ENCODE peak calls at places on chromosome 10, in five cellular contexts. M, X, Z, A and B are unnamed samples.

GRCh38 chr10:5502903-5503835 is 3.8 kb upstream of the CALML5 start:
- DNase-seq in M (no peak), X (no peak), Z (no peak), A (peak), B (no peak)

GRCh38 chr10:1968257-1969025 is 231.1 kb upstream of the ADARB2 start:
- DNase-seq in M (no peak), X (no peak), Z (no peak), A (no peak), B (no peak)

GRCh38 chr10:14604181-14605142 is 170.2 kb downstream of the FAM107B start:
- DNase-seq in M (peak), X (peak), Z (peak), A (peak), B (peak)

GRCh38 chr10:49153971-49154370 is 20.1 kb upstream of the FAM170B start:
- DNase-seq in M (no peak), X (peak), Z (peak), A (no peak), B (peak)

GRCh38 chr10:69051303-69051702 is 36.6 kb upstream of the SRGN start:
- DNase-seq in M (peak), X (peak), Z (peak), A (peak), B (peak)

GRCh38 chr10:35463878-35464277 is 127.6 kb downstream of the CCNY start:
- DNase-seq in M (no peak), X (no peak), Z (no peak), A (no peak), B (no peak)

GRCh38 chr10:116719712-116720111 is 22.7 kb downstream of the HSPA12A start:
- DNase-seq in M (no peak), X (no peak), Z (no peak), A (no peak), B (no peak)

GRCh38 chr10:124632064-124632531 is 112.1 kb downstream of the FAM53B start:
- DNase-seq in M (no peak), X (peak), Z (no peak), A (no peak), B (peak)

GRCh38 chr10:112835933-112836564 is 114.0 kb upstream of the TCF7L2 start:
- DNase-seq in M (peak), X (no peak), Z (no peak), A (peak), B (peak)

GRCh38 chr10:48439581-48440041 is 133.1 kb downstream of the MAPK8 start:
- DNase-seq in M (no peak), X (peak), Z (peak), A (no peak), B (no peak)

GRCh38 chr10:52424343-52424742 is 110.3 kb downstream of the DKK1 start:
- DNase-seq in M (no peak), X (no peak), Z (peak), A (no peak), B (peak)

GRCh38 chr10:3666525-3667302 is 118.3 kb downstream of the KLF6 start:
- DNase-seq in M (peak), X (no peak), Z (no peak), A (no peak), B (no peak)

GRCh38 chr10:84337199-84337598 is 8.8 kb downstream of the CCSER2 start:
- DNase-seq in M (no peak), X (no peak), Z (peak), A (no peak), B (peak)

GRCh38 chr10:27360581-27361172 is 120.1 kb upstream of the ACBD5 start:
- DNase-seq in M (peak), X (peak), Z (peak), A (peak), B (peak)

GRCh38 chr10:33421789-33422188 is 87.3 kb upstream of the NRP1 start:
- DNase-seq in M (peak), X (peak), Z (peak), A (peak), B (peak)

GRCh38 chr10:132711618-132712051 is 74.3 kb downstream of the NKX6-2 start:
- DNase-seq in M (no peak), X (no peak), Z (no peak), A (peak), B (no peak)

GRCh38 chr10:3067045-3067858 is at the start of gene PFKP:
- DNase-seq in M (no peak), X (no peak), Z (no peak), A (peak), B (no peak)

GRCh38 chr10:17756557-17757208 is 4.7 kb downstream of the TMEM236 start:
- DNase-seq in M (no peak), X (no peak), Z (peak), A (no peak), B (peak)

GRCh38 chr10:15141136-15142067 is 27.1 kb downstream of the NMT2 start:
- DNase-seq in M (no peak), X (peak), Z (no peak), A (no peak), B (peak)

GRCh38 chr10:75469018-75469616 is 37.7 kb downstream of the LRMDA start:
- DNase-seq in M (peak), X (peak), Z (peak), A (peak), B (peak)

GRCh38 chr10:133335238-133336122 is 1.2 kb downstream of the CALY start:
- DNase-seq in M (no peak), X (peak), Z (peak), A (no peak), B (peak)

GRCh38 chr10:92702301-92702916 is 12.7 kb downstream of the HHEX start:
- DNase-seq in M (no peak), X (no peak), Z (no peak), A (no peak), B (no peak)

GRCh38 chr10:75102830-75103673 is 8.4 kb upstream of the SAMD8 start:
- DNase-seq in M (no peak), X (no peak), Z (no peak), A (peak), B (no peak)

GRCh38 chr10:88233870-88234269 is 349.2 kb downstream of the RNLS start:
- DNase-seq in M (no peak), X (no peak), Z (no peak), A (no peak), B (no peak)

GRCh38 chr10:130242483-130242882 is 106.3 kb downstream of the GLRX3 start:
- DNase-seq in M (no peak), X (no peak), Z (no peak), A (no peak), B (no peak)

GRCh38 chr10:70054902-70055301 is 2.3 kb downstream of the MACROH2A2 start:
- DNase-seq in M (no peak), X (no peak), Z (no peak), A (no peak), B (no peak)

GRCh38 chr10:28681345-28681763 is 4.0 kb downstream of the BAMBI start:
- DNase-seq in M (peak), X (peak), Z (no peak), A (no peak), B (no peak)

GRCh38 chr10:50362547-50363125 is 111.3 kb upstream of the ASAH2 start:
- DNase-seq in M (no peak), X (no peak), Z (peak), A (no peak), B (peak)

GRCh38 chr10:29204119-29204518 is 84.8 kb upstream of the LYZL1 start:
- DNase-seq in M (no peak), X (no peak), Z (no peak), A (no peak), B (no peak)

GRCh38 chr10:3955493-3955892 is 170.5 kb upstream of the KLF6 start:
- DNase-seq in M (no peak), X (peak), Z (peak), A (no peak), B (no peak)

GRCh38 chr10:47244560-47245500 is 55.2 kb upstream of the GDF10 start:
- DNase-seq in M (peak), X (no peak), Z (no peak), A (peak), B (no peak)

GRCh38 chr10:70664702-70665195 is 7.6 kb upstream of the ADAMTS14 start:
- DNase-seq in M (no peak), X (peak), Z (peak), A (peak), B (peak)

GRCh38 chr10:128727114-128727513 is 600.9 kb upstream of the MKI67 start:
- DNase-seq in M (no peak), X (no peak), Z (no peak), A (no peak), B (no peak)

GRCh38 chr10:34766811-34767516 is 48.1 kb downstream of the PARD3 start:
- DNase-seq in M (no peak), X (no peak), Z (no peak), A (no peak), B (no peak)

GRCh38 chr10:86403183-86403797 is 36.7 kb upstream of the GRID1 start:
- DNase-seq in M (no peak), X (no peak), Z (no peak), A (no peak), B (no peak)

GRCh38 chr10:86401588-86402282 is 35.1 kb upstream of the GRID1 start:
- DNase-seq in M (no peak), X (no peak), Z (no peak), A (no peak), B (no peak)

GRCh38 chr10:86399879-86400704 is 33.5 kb upstream of the GRID1 start:
- DNase-seq in M (peak), X (peak), Z (peak), A (peak), B (peak)

GRCh38 chr10:86400705-86401587 is 34.4 kb upstream of the GRID1 start:
- DNase-seq in M (peak), X (peak), Z (no peak), A (peak), B (no peak)

DNA sequence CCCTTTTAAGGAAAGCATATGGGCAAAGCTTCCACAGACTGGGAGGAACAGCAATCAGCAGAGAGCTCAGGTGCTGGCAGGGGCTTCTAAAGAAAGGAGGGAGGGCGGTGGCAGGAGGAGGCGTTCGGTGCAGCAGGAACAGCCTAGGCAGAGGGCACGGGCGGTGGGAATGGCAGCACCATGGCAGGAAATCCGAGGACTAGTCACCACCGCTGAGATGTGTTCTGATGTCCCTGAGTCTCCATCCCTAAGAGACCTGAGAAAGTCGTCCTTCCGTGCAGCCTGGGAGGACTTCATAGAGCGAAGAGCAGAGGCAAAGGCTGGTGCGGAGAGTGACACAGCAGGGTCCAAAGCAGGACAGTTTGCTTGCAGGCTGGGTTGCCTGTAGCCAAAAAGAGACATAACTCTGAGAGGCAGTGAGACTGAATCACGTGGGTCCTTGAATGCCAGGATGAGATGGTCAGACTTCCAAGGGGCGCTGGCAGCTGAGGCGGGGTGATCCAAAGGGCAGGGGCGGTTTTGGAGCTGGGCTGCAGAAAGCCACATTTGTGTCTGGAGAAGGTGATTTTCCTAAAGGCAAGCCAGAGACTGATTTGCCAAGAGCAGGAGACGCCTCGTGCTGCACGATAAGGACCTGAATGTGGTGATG is 35.8 kb upstream of the GRID1 start:
- DNase-seq in M (no peak), X (peak), Z (peak), A (no peak), B (no peak)
- H3K4me3 ChIP-seq in M (peak), X (peak), Z (no peak), A (no peak), B (no peak)

DNA sequence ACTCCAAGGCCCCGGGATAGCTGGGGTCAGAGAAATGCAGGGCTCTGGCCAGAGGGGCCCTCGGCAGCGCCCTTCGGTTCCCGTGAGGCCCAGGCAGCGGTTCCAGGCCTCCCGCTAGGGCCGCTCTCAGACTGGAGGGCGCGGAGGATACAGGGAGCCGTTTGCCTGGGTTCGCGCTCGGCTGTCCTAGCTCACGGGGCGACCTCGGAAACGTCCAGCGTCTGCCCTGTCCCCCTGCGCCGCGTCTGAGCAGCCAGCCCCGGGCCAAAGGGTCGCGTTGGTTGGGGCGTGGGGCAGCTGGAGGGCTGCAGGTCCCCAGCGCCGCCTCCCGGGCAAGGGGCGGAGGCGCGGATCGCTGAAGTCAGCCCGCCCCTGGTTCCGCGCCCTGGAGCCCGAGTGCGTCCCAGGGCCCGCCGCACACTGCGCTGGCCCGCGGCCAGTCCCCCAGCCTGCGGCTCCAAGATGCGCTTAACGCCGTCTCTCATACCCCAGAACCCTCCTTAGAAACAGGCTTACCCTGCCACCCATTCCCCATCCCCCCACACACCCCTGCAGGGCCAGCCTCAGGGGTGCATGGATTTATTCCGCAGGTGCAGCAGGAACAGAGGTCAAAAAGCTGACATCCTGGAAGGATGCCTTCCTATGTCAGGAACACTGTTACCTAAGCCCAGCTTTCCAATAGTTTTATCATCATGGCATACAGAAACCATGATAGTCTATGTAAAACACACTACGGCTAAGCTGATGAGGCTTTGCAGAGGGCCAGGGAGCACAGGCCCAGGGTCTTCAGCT is 22.1 kb upstream of the OPN4 start:
- DNase-seq in M (no peak), X (no peak), Z (no peak), A (no peak), B (peak)
- TF ChIP-seq CTCF in M (no peak), X (peak), Z (no peak), A (peak), B (no peak)

GRCh38 chr10:101120520-101120883 is 10.6 kb upstream of the TLX1 start:
- DNase-seq in M (no peak), X (no peak), Z (no peak), A (no peak), B (no peak)
- H3K4me3 ChIP-seq in M (peak), X (peak), Z (peak), A (no peak), B (no peak)

GRCh38 chr10:43108951-43109350 is 29.3 kb upstream of the CSGALNACT2 start:
- DNase-seq in M (no peak), X (no peak), Z (no peak), A (no peak), B (no peak)
- TF ChIP-seq CTCF in M (no peak), X (no peak), Z (no peak), A (no peak), B (no peak)

GRCh38 chr10:23094786-23095403 is 484 bp upstream of the MSRB2 start:
- DNase-seq in M (no peak), X (no peak), Z (peak), A (no peak), B (peak)
- H3K4me3 ChIP-seq in M (peak), X (peak), Z (peak), A (peak), B (peak)

DNA sequence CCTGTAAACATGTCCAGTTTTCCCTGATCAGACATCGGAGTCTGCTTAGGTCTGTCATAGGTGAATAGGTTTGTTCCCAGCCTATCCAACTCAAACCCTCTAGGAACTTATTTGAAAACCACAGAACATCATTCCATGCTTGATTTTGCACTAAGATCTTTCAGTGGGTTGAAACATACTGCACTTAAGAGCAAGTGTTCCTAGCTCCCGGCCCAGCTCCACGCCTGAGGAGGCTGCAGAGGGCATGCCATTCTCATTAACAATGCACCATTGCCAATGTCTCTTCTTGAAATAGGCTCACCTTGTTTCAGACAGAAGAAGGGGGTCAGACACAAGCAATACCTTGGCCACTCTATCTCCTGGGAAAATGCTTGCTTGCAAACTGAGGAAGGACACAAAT is 78.0 kb upstream of the EGR2 start:
- DNase-seq in M (no peak), X (no peak), Z (no peak), A (no peak), B (no peak)
- TF ChIP-seq CTCF in M (no peak), X (no peak), Z (no peak), A (no peak), B (no peak)